ENCODE peak calls at places on chromosomes 5 and 9, in six cellular contexts. E, S, T, R, C and G are unnamed samples.

GRCh38 chr9:27033815-27034403 is 28.4 kb upstream of the LRRC19 start:
- DNase-seq in E (peak; percentile 78), S (peak; percentile 4), T (peak; percentile 12), R (peak; percentile 81), C (peak; percentile 57), G (peak; percentile 75)

GRCh38 chr9:92807757-92808725 is 43.4 kb upstream of the BICD2 start:
- DNase-seq in E (no peak), S (no peak), T (peak; percentile 7), R (no peak), C (no peak), G (no peak)

GRCh38 chr5:106849266-106849665 is 821.5 kb downstream of the EFNA5 start:
- DNase-seq in E (no peak), S (no peak), T (no peak), R (no peak), C (no peak), G (no peak)

GRCh38 chr5:134590992-134591659 is 41.5 kb downstream of the SAR1B start:
- DNase-seq in E (no peak), S (peak; percentile 75), T (no peak), R (no peak), C (peak; percentile 25), G (no peak)

GRCh38 chr5:124725040-124725434 is 21.4 kb downstream of the ZNF608 start:
- DNase-seq in E (no peak), S (no peak), T (no peak), R (peak; percentile 65), C (no peak), G (no peak)

GRCh38 chr5:173740400-173740799 is 124.0 kb upstream of the BOD1 start:
- DNase-seq in E (no peak), S (no peak), T (no peak), R (no peak), C (no peak), G (no peak)

GRCh38 chr9:2291980-2292704 is 277.0 kb downstream of the SMARCA2 start:
- DNase-seq in E (no peak), S (peak; percentile 81), T (no peak), R (no peak), C (peak; percentile 44), G (peak; percentile 31)

GRCh38 chr5:179930788-179931473 is 23.2 kb upstream of the TBC1D9B start:
- DNase-seq in E (peak; percentile 11), S (no peak), T (no peak), R (no peak), C (no peak), G (peak; percentile 3)

GRCh38 chr5:135452366-135453030 is 347 bp upstream of the TIFAB start:
- DNase-seq in E (no peak), S (no peak), T (no peak), R (no peak), C (no peak), G (no peak)

GRCh38 chr5:32709789-32710334 is 1.3 kb upstream of the NPR3 start:
- DNase-seq in E (peak; percentile 75), S (no peak), T (no peak), R (peak; percentile 80), C (peak; percentile 77), G (peak; percentile 84)

GRCh38 chr5:76209297-76209696 is 126.1 kb downstream of the SV2C start:
- DNase-seq in E (no peak), S (no peak), T (no peak), R (no peak), C (no peak), G (no peak)

GRCh38 chr5:133643365-133643764 is 31.0 kb upstream of the FSTL4 start:
- DNase-seq in E (no peak), S (no peak), T (no peak), R (no peak), C (no peak), G (no peak)

GRCh38 chr5:150141544-150142188 is 14.0 kb downstream of the PDGFRB start:
- DNase-seq in E (no peak), S (no peak), T (no peak), R (no peak), C (peak; percentile 79), G (peak; percentile 77)

GRCh38 chr5:10301842-10302610 is 5.7 kb downstream of the CMBL start:
- DNase-seq in E (no peak), S (peak; percentile 91), T (no peak), R (no peak), C (no peak), G (no peak)

GRCh38 chr9:136609838-136610311 is 52.8 kb upstream of the EGFL7 start:
- DNase-seq in E (no peak), S (no peak), T (no peak), R (no peak), C (no peak), G (no peak)

GRCh38 chr5:67003373-67003905 is 193.2 kb downstream of the CD180 start:
- DNase-seq in E (no peak), S (no peak), T (no peak), R (no peak), C (no peak), G (no peak)

GRCh38 chr5:141811287-141812155 is 66.7 kb downstream of the PCDH1 start:
- DNase-seq in E (no peak), S (no peak), T (no peak), R (peak; percentile 48), C (no peak), G (no peak)

GRCh38 chr5:139178582-139178917 is 19.6 kb downstream of the SIL1 start:
- DNase-seq in E (no peak), S (no peak), T (no peak), R (no peak), C (no peak), G (no peak)

GRCh38 chr5:107630184-107630583 is 40.6 kb downstream of the EFNA5 start:
- DNase-seq in E (no peak), S (no peak), T (no peak), R (no peak), C (no peak), G (no peak)

GRCh38 chr5:177023247-177023703 is 779 bp downstream of the ZNF346 start:
- DNase-seq in E (peak; percentile 50), S (no peak), T (no peak), R (peak; percentile 16), C (no peak), G (peak; percentile 23)

GRCh38 chr5:55030676-55031445 is 6.8 kb downstream of the GZMK start:
- DNase-seq in E (no peak), S (no peak), T (no peak), R (no peak), C (no peak), G (no peak)

GRCh38 chr5:61228691-61229280 is 66.5 kb upstream of the SMIM15 start:
- DNase-seq in E (peak; percentile 24), S (no peak), T (no peak), R (no peak), C (peak; percentile 55), G (no peak)

GRCh38 chr5:6788439-6788838 is 75.2 kb downstream of the TENT4A start:
- DNase-seq in E (no peak), S (no peak), T (no peak), R (no peak), C (no peak), G (no peak)

GRCh38 chr9:18474778-18475177 is 825 bp downstream of the ADAMTSL1 start:
- DNase-seq in E (peak; percentile 57), S (no peak), T (no peak), R (no peak), C (peak; percentile 63), G (peak; percentile 76)

GRCh38 chr5:7983433-7983832 is 114.5 kb downstream of the MTRR start:
- DNase-seq in E (no peak), S (no peak), T (no peak), R (no peak), C (no peak), G (no peak)

GRCh38 chr5:88556415-88556814 is 287.8 kb upstream of the TMEM161B start:
- DNase-seq in E (no peak), S (no peak), T (no peak), R (peak; percentile 82), C (no peak), G (no peak)

GRCh38 chr9:75148551-75148950 is 60.2 kb downstream of the OSTF1 start:
- DNase-seq in E (peak; percentile 87), S (no peak), T (no peak), R (no peak), C (peak; percentile 75), G (peak; percentile 92)

GRCh38 chr5:131355972-131356528 is 92.2 kb downstream of the CDC42SE2 start:
- DNase-seq in E (peak; percentile 48), S (no peak), T (no peak), R (no peak), C (no peak), G (peak; percentile 39)

GRCh38 chr5:79107020-79107796 is 4.4 kb upstream of the BHMT start:
- DNase-seq in E (no peak), S (no peak), T (no peak), R (no peak), C (peak; percentile 32), G (peak; percentile 9)

GRCh38 chr9:129347323-129348120 is 169.5 kb upstream of the IER5L start:
- DNase-seq in E (no peak), S (no peak), T (no peak), R (no peak), C (peak; percentile 62), G (peak; percentile 54)

GRCh38 chr5:177354256-177354655 is 2.8 kb upstream of the LMAN2 start:
- DNase-seq in E (no peak), S (no peak), T (no peak), R (no peak), C (no peak), G (no peak)

GRCh38 chr5:150658699-150659265 is 2.3 kb upstream of the MYOZ3 start:
- DNase-seq in E (peak; percentile 26), S (no peak), T (no peak), R (no peak), C (no peak), G (no peak)

GRCh38 chr5:72695659-72696058 is 120.8 kb upstream of the TNPO1 start:
- DNase-seq in E (no peak), S (no peak), T (no peak), R (no peak), C (no peak), G (no peak)

GRCh38 chr5:170503970-170504525 is at the start of gene KCNIP1:
- DNase-seq in E (peak; percentile 24), S (no peak), T (no peak), R (peak; percentile 65), C (no peak), G (no peak)
- H3K4me3 ChIP-seq in E (peak within 1 kb of the TSS; percentile 22), S (peak within 1 kb of the TSS; percentile 10), T (no peak within 1 kb of the TSS), R (peak within 1 kb of the TSS; percentile 24), C (no peak within 1 kb of the TSS), G (no peak within 1 kb of the TSS)

GRCh38 chr5:168219515-168220410 is 71.7 kb upstream of the WWC1 start:
- DNase-seq in E (peak; percentile 72), S (no peak), T (no peak), R (peak; percentile 65), C (peak; percentile 81), G (peak; percentile 85)
- H3K4me3 ChIP-seq in E (no peak overlapping the region), S (no peak overlapping the region), T (no peak overlapping the region), R (no peak overlapping the region), C (no peak overlapping the region), G (no peak overlapping the region)

DNA sequence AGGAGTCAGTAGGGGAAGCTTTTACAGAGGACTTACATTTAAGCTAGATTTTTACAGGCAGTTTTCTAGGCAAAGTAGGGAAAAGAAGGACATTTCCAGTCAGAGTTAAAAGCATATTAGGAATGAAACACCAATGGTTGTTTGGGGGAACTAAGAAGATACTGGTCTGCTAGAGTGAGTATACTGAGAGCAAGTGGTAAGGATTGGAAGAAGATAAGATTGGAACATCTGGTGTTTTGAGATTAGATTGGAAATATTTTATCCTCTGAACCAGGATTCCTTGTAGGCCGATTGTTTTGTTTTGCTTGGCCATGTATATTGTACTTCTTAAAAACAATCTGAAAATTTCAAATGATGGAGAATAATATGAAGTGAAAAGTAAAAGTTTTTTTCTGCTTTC is 7.7 kb downstream of the FBXO38 start:
- DNase-seq in E (peak; percentile 80), S (no peak), T (no peak), R (no peak), C (no peak), G (no peak)
- H3K4me3 ChIP-seq in E (no peak overlapping the region), S (no peak overlapping the region), T (no peak overlapping the region), R (no peak overlapping the region), C (no peak overlapping the region), G (no peak overlapping the region)

GRCh38 chr5:170854550-170854949 is 7.3 kb upstream of the RANBP17 start:
- DNase-seq in E (no peak), S (no peak), T (no peak), R (no peak), C (no peak), G (peak; percentile 21)
- H3K4me3 ChIP-seq in E (no peak overlapping the region), S (no peak overlapping the region), T (no peak overlapping the region), R (no peak overlapping the region), C (no peak overlapping the region), G (no peak overlapping the region)